ENCODE peak calls at places on chromosome 1, in four cellular contexts. One of them, this sample, is unnamed.

GRCh38 chr1:91787946-91788345 is 98.0 kb downstream of the TGFBR3 start:
- DNase-seq in K562: no peak
- DNase-seq in HepG2: no peak
- DNase-seq in A549: no peak
- DNase-seq in this sample: no peak

GRCh38 chr1:47656719-47657685 is 219.2 kb downstream of the FOXD2 start:
- DNase-seq in K562: no peak
- DNase-seq in A549: no peak
- DNase-seq in HepG2: no peak
- DNase-seq in this sample: no peak

GRCh38 chr1:2174348-2175054 is 20.1 kb downstream of the FAAP20 start:
- DNase-seq in A549: peak
- DNase-seq in HepG2: peak
- DNase-seq in K562: peak
- DNase-seq in this sample: no peak

GRCh38 chr1:84887261-84887934 is 5.6 kb downstream of the LPAR3 start:
- DNase-seq in HepG2: no peak
- DNase-seq in A549: no peak
- DNase-seq in K562: no peak
- DNase-seq in this sample: no peak

GRCh38 chr1:245375789-245376188 is 221.0 kb downstream of the KIF26B start:
- DNase-seq in K562: no peak
- DNase-seq in HepG2: no peak
- DNase-seq in A549: no peak
- DNase-seq in this sample: no peak

GRCh38 chr1:226135059-226135651 is 51.4 kb downstream of the ACBD3 start:
- DNase-seq in A549: no peak
- DNase-seq in HepG2: peak
- DNase-seq in K562: no peak
- DNase-seq in this sample: no peak

GRCh38 chr1:206012086-206012859 is 9.1 kb upstream of the RAB7B start:
- DNase-seq in A549: no peak
- DNase-seq in K562: no peak
- DNase-seq in HepG2: peak
- DNase-seq in this sample: peak

GRCh38 chr1:2539312-2539907 is 9.3 kb upstream of the HES5 start:
- DNase-seq in HepG2: no peak
- DNase-seq in A549: no peak
- DNase-seq in K562: peak
- DNase-seq in this sample: no peak

GRCh38 chr1:170790651-170791071 is 126.7 kb downstream of the PRRX1 start:
- DNase-seq in HepG2: no peak
- DNase-seq in A549: no peak
- DNase-seq in K562: no peak
- DNase-seq in this sample: no peak

GRCh38 chr1:3319874-3320245 is 134.6 kb upstream of the ARHGEF16 start:
- DNase-seq in K562: peak
- DNase-seq in HepG2: peak
- DNase-seq in A549: peak
- DNase-seq in this sample: no peak

GRCh38 chr1:234612352-234613127 is 2.6 kb upstream of the IRF2BP2 start:
- DNase-seq in K562: peak
- DNase-seq in A549: peak
- DNase-seq in HepG2: peak
- DNase-seq in this sample: peak

GRCh38 chr1:205543351-205544305 is 39.2 kb downstream of the CDK18 start:
- DNase-seq in HepG2: peak
- DNase-seq in A549: peak
- DNase-seq in K562: peak
- DNase-seq in this sample: no peak

GRCh38 chr1:222643603-222643936 is 25.7 kb downstream of the MIA3 start:
- DNase-seq in A549: peak
- DNase-seq in K562: no peak
- DNase-seq in HepG2: peak
- DNase-seq in this sample: no peak

GRCh38 chr1:53075206-53075605 is 13.2 kb downstream of the PODN start:
- DNase-seq in HepG2: no peak
- DNase-seq in K562: no peak
- DNase-seq in A549: no peak
- DNase-seq in this sample: no peak

GRCh38 chr1:205535866-205536758 is 31.6 kb downstream of the CDK18 start:
- DNase-seq in HepG2: no peak
- DNase-seq in A549: no peak
- DNase-seq in K562: no peak
- DNase-seq in this sample: no peak

GRCh38 chr1:110686188-110686587 is 11.4 kb upstream of the KCNA3 start:
- DNase-seq in K562: no peak
- DNase-seq in HepG2: no peak
- DNase-seq in A549: no peak
- DNase-seq in this sample: no peak

GRCh38 chr1:160836981-160837557 is 25.6 kb downstream of the CD244 start:
- DNase-seq in A549: no peak
- DNase-seq in HepG2: no peak
- DNase-seq in K562: no peak
- DNase-seq in this sample: no peak

GRCh38 chr1:37734629-37735591 is 30.0 kb downstream of the EPHA10 start:
- DNase-seq in A549: no peak
- DNase-seq in K562: peak
- DNase-seq in HepG2: no peak
- DNase-seq in this sample: no peak

GRCh38 chr1:194176212-194176611 is 989.8 kb upstream of the B3GALT2 start:
- DNase-seq in HepG2: no peak
- DNase-seq in K562: no peak
- DNase-seq in A549: no peak
- DNase-seq in this sample: no peak

GRCh38 chr1:188817814-188818213 is 1659.8 kb downstream of the BRINP3 start:
- DNase-seq in HepG2: no peak
- DNase-seq in K562: no peak
- DNase-seq in A549: no peak
- DNase-seq in this sample: no peak

GRCh38 chr1:183303901-183304300 is 114.3 kb downstream of the NMNAT2 start:
- DNase-seq in A549: no peak
- DNase-seq in K562: no peak
- DNase-seq in HepG2: no peak
- DNase-seq in this sample: no peak
- TF ChIP-seq POLR2AphosphoS2 in A549: no peak
- TF ChIP-seq POLR2AphosphoS2 in K562: no peak
- TF ChIP-seq POLR2AphosphoS2 in HepG2: no peak
- TF ChIP-seq POLR2AphosphoS2 in this sample: no peak

GRCh38 chr1:167219194-167219593 is 1.5 kb upstream of the POU2F1 start:
- DNase-seq in K562: no peak
- DNase-seq in A549: no peak
- DNase-seq in HepG2: no peak
- DNase-seq in this sample: no peak
- TF ChIP-seq POLR2AphosphoS2 in K562: no peak
- TF ChIP-seq POLR2AphosphoS2 in A549: no peak
- TF ChIP-seq POLR2AphosphoS2 in HepG2: no peak
- TF ChIP-seq POLR2AphosphoS2 in this sample: no peak

GRCh38 chr1:29719253-29719652 is 482.9 kb downstream of the PTPRU start:
- DNase-seq in A549: no peak
- DNase-seq in HepG2: no peak
- DNase-seq in K562: no peak
- DNase-seq in this sample: no peak
- TF ChIP-seq POLR2AphosphoS2 in A549: no peak
- TF ChIP-seq POLR2AphosphoS2 in HepG2: no peak
- TF ChIP-seq POLR2AphosphoS2 in K562: no peak
- TF ChIP-seq POLR2AphosphoS2 in this sample: no peak

GRCh38 chr1:22126531-22126930 is 16.4 kb downstream of the WNT4 start:
- DNase-seq in A549: no peak
- DNase-seq in HepG2: no peak
- DNase-seq in K562: no peak
- DNase-seq in this sample: no peak

GRCh38 chr1:22123901-22124404 is 18.9 kb downstream of the WNT4 start:
- DNase-seq in HepG2: no peak
- DNase-seq in K562: no peak
- DNase-seq in A549: no peak
- DNase-seq in this sample: no peak

GRCh38 chr1:22122273-22123070 is 20.4 kb downstream of the WNT4 start:
- DNase-seq in A549: no peak
- DNase-seq in HepG2: no peak
- DNase-seq in K562: no peak
- DNase-seq in this sample: no peak

GRCh38 chr1:22123071-22123390 is 19.9 kb downstream of the WNT4 start:
- DNase-seq in A549: no peak
- DNase-seq in HepG2: no peak
- DNase-seq in K562: no peak
- DNase-seq in this sample: no peak

GRCh38 chr1:22124592-22125229 is 18.2 kb downstream of the WNT4 start:
- DNase-seq in HepG2: no peak
- DNase-seq in A549: no peak
- DNase-seq in K562: no peak
- DNase-seq in this sample: no peak
- TF ChIP-seq POLR2AphosphoS2 in HepG2: no peak
- TF ChIP-seq POLR2AphosphoS2 in A549: no peak
- TF ChIP-seq POLR2AphosphoS2 in K562: no peak
- TF ChIP-seq POLR2AphosphoS2 in this sample: no peak